ENCODE peak calls at places on chromosomes 16 and 17, in eight cellular contexts. B is naive thymus-derived CD4-positive, alpha-beta T cell; V is effector memory CD4-positive, alpha-beta T cell; N is activated naive CD8-positive, alpha-beta T cell treated with anti-CD3 and anti-CD28 coated beads for 36 hours; L is T-helper 2 cell; Z is SK-N-DZ; M is cardiac muscle cell; J is stimulated activated CD8-positive, alpha-beta memory T cell treated with anti-CD3 and anti-CD28 coated beads, Interleukin-15, amount 100 ng/mL, for 24 hours. A is an unnamed sample.

GRCh38 chr17:28244446-28244845 is 74.6 kb upstream of the TMEM97 start:
- DNase-seq in Z (no peak), L (no peak), M (no peak), N (no peak), B (no peak), J (no peak), V (no peak), A (no peak)

GRCh38 chr17:17783121-17783824 is 53.5 kb downstream of the SREBF1 start:
- DNase-seq in B (peak), L (peak), Z (peak), M (peak), J (no peak), V (peak), N (peak), A (peak)

GRCh38 chr16:77787452-77787851 is 912 bp upstream of the VAT1L start:
- DNase-seq in M (no peak), V (no peak), N (no peak), Z (no peak), B (no peak), L (no peak), J (no peak), A (no peak)

GRCh38 chr17:2174048-2174447 is 119.1 kb downstream of the HIC1 start:
- DNase-seq in M (no peak), B (no peak), Z (no peak), J (no peak), V (no peak), L (no peak), N (no peak), A (no peak)

GRCh38 chr16:28202147-28202746 is 9.5 kb downstream of the XPO6 start:
- DNase-seq in J (no peak), M (no peak), N (no peak), Z (no peak), L (no peak), B (no peak), V (no peak), A (peak)

GRCh38 chr16:1871974-1872635 is at the start of gene MEIOB:
- DNase-seq in M (peak), N (peak), B (no peak), Z (no peak), L (peak), V (no peak), J (peak), A (peak)

GRCh38 chr17:74117999-74118421 is 85.5 kb upstream of the RPL38 start:
- DNase-seq in Z (no peak), L (no peak), N (no peak), B (no peak), M (no peak), V (no peak), J (no peak), A (no peak)

GRCh38 chr16:1964046-1964505 is 550 bp downstream of the RPS2 start:
- DNase-seq in L (peak), B (no peak), Z (peak), V (no peak), J (peak), M (peak), N (no peak), A (peak)

GRCh38 chr16:57113664-57114063 is 21.3 kb downstream of the CPNE2 start:
- DNase-seq in Z (no peak), M (no peak), J (no peak), B (no peak), N (no peak), V (no peak), L (no peak), A (no peak)

GRCh38 chr17:41048441-41048840 is 1.3 kb upstream of the KRTAP2-1 start:
- DNase-seq in V (no peak), B (no peak), N (no peak), L (no peak), M (no peak), Z (no peak), J (no peak), A (peak)

GRCh38 chr17:48883171-48883570 is 9.4 kb upstream of the ATP5MC1 start:
- DNase-seq in N (no peak), M (no peak), J (no peak), B (no peak), Z (no peak), L (no peak), V (no peak), A (no peak)

GRCh38 chr17:82234211-82235055 is 5.6 kb downstream of the SLC16A3 start:
- DNase-seq in V (no peak), L (no peak), J (no peak), N (no peak), M (no peak), Z (peak), B (no peak), A (no peak)

GRCh38 chr17:74437702-74438101 is 5.8 kb downstream of the GPRC5C start:
- DNase-seq in L (no peak), J (no peak), B (no peak), M (no peak), Z (no peak), N (no peak), V (no peak), A (peak)

GRCh38 chr17:73399056-73399455 is 87.3 kb upstream of the CDC42EP4 start:
- DNase-seq in N (no peak), M (no peak), L (no peak), J (no peak), B (no peak), V (no peak), Z (no peak), A (no peak)

GRCh38 chr16:8370374-8371015 is 219.8 kb downstream of the TMEM114 start:
- DNase-seq in L (no peak), N (no peak), J (no peak), Z (no peak), V (no peak), M (no peak), B (no peak), A (no peak)

GRCh38 chr17:49223517-49224197 is 6.9 kb downstream of the PHOSPHO1 start:
- DNase-seq in B (no peak), V (peak), N (peak), Z (no peak), J (peak), L (peak), M (peak), A (peak)

GRCh38 chr17:57956311-57957119 is 1.3 kb upstream of the CUEDC1 start:
- DNase-seq in N (peak), J (no peak), M (no peak), L (peak), V (peak), Z (no peak), B (peak), A (no peak)

GRCh38 chr16:27520982-27521673 is 28.6 kb downstream of the GTF3C1 start:
- DNase-seq in J (no peak), V (no peak), N (no peak), M (peak), Z (no peak), L (no peak), B (no peak), A (peak)

GRCh38 chr16:70789231-70789926 is 11.6 kb downstream of the VAC14 start:
- DNase-seq in V (no peak), Z (no peak), B (no peak), N (no peak), L (no peak), M (peak), J (no peak), A (no peak)

GRCh38 chr16:66474750-66475199 is 47.7 kb downstream of the BEAN1 start:
- DNase-seq in N (peak), M (no peak), Z (no peak), J (no peak), B (peak), L (peak), V (peak), A (peak)

GRCh38 chr16:72947379-72948237 is 100.3 kb downstream of the ZFHX3 start:
- DNase-seq in Z (peak), B (no peak), N (no peak), J (no peak), M (no peak), V (no peak), L (no peak), A (no peak)

GRCh38 chr17:73342057-73342522 is 30.3 kb upstream of the CDC42EP4 start:
- DNase-seq in L (no peak), M (peak), J (no peak), N (no peak), V (no peak), B (no peak), Z (peak), A (peak)

GRCh38 chr17:57485916-57486315 is 229.6 kb downstream of the MSI2 start:
- DNase-seq in B (no peak), Z (no peak), V (no peak), N (no peak), M (no peak), L (no peak), J (no peak), A (no peak)

GRCh38 chr17:58960068-58960467 is 146.6 kb downstream of the TRIM37 start:
- DNase-seq in J (no peak), B (no peak), M (peak), V (no peak), N (no peak), L (no peak), Z (no peak), A (peak)

GRCh38 chr16:11135167-11135973 is 120.6 kb downstream of the SOCS1 start:
- DNase-seq in M (peak), B (no peak), N (no peak), L (no peak), Z (no peak), J (no peak), V (no peak), A (no peak)

GRCh38 chr17:36129616-36130015 is 26.0 kb downstream of the CCL4 start:
- DNase-seq in L (no peak), Z (no peak), N (no peak), B (no peak), V (no peak), M (no peak), J (no peak), A (no peak)

GRCh38 chr17:410674-411401 is 58.2 kb upstream of the RPH3AL start:
- DNase-seq in B (peak), L (peak), J (no peak), Z (peak), M (peak), N (peak), V (peak), A (peak)

GRCh38 chr16:49127103-49127502 is 154.5 kb downstream of the CBLN1 start:
- DNase-seq in M (no peak), L (no peak), Z (no peak), B (no peak), V (no peak), J (no peak), N (no peak), A (no peak)

A was measured in lung microvascular endothelial cell.